ENCODE peak calls at places on chromosomes 6 and 20, in seven cellular contexts. J, X, I, R, Q, C and H are unnamed samples.

GRCh38 chr6:2938004-2938631 is 33.2 kb downstream of the SERPINB6 start:
- DNase-seq in J (no peak), X (no peak), I (no peak), R (peak; percentile 42), Q (no peak), C (no peak), H (no peak)

GRCh38 chr6:119040636-119041035 is 37.8 kb downstream of the FAM184A start:
- DNase-seq in J (no peak), X (no peak), I (no peak), R (no peak), Q (no peak), C (no peak), H (no peak)

GRCh38 chr20:22616551-22616950 is 32.2 kb upstream of the FOXA2 start:
- DNase-seq in J (no peak), X (no peak), I (no peak), R (no peak), Q (no peak), C (no peak), H (no peak)

GRCh38 chr6:164133095-164133494 is 718.6 kb downstream of the QKI start:
- DNase-seq in J (no peak), X (peak; percentile 13), I (no peak), R (no peak), Q (peak; percentile 32), C (peak; percentile 58), H (peak; percentile 3)

GRCh38 chr6:14381225-14381887 is 263.8 kb downstream of the CD83 start:
- DNase-seq in J (no peak), X (no peak), I (no peak), R (no peak), Q (no peak), C (no peak), H (no peak)

GRCh38 chr6:158707120-158707519 is 57.3 kb downstream of the SYTL3 start:
- DNase-seq in J (peak; percentile 36), X (peak; percentile 31), I (no peak), R (no peak), Q (peak; percentile 54), C (peak; percentile 56), H (no peak)

GRCh38 chr6:89888138-89888514 is 6.1 kb upstream of the GJA10 start:
- DNase-seq in J (no peak), X (no peak), I (no peak), R (no peak), Q (no peak), C (no peak), H (no peak)

GRCh38 chr20:23634985-23635767 is 2.6 kb downstream of the CST3 start:
- DNase-seq in J (no peak), X (no peak), I (no peak), R (no peak), Q (no peak), C (no peak), H (no peak)

GRCh38 chr6:57094689-57095088 is 4.7 kb downstream of the ZNF451 start:
- DNase-seq in J (no peak), X (no peak), I (no peak), R (no peak), Q (no peak), C (no peak), H (no peak)

GRCh38 chr6:18126116-18126515 is 3.6 kb upstream of the NHLRC1 start:
- DNase-seq in J (no peak), X (no peak), I (no peak), R (no peak), Q (no peak), C (no peak), H (no peak)

GRCh38 chr20:40646321-40647212 is 42.5 kb downstream of the MAFB start:
- DNase-seq in J (no peak), X (no peak), I (no peak), R (no peak), Q (peak; percentile 47), C (no peak), H (no peak)

GRCh38 chr6:90463874-90464273 is 123.0 kb downstream of the MAP3K7 start:
- DNase-seq in J (no peak), X (no peak), I (no peak), R (no peak), Q (no peak), C (no peak), H (no peak)

GRCh38 chr6:119237177-119237715 is 112.3 kb downstream of the MAN1A1 start:
- DNase-seq in J (no peak), X (no peak), I (no peak), R (no peak), Q (no peak), C (no peak), H (peak; percentile 37)

GRCh38 chr6:129860901-129861665 is at the start of gene TMEM244:
- DNase-seq in J (no peak), X (no peak), I (no peak), R (no peak), Q (peak; percentile 41), C (peak; percentile 73), H (no peak)

GRCh38 chr6:45156075-45156474 is 172.1 kb upstream of the RUNX2 start:
- DNase-seq in J (no peak), X (no peak), I (peak; percentile 51), R (no peak), Q (no peak), C (no peak), H (no peak)

GRCh38 chr6:165055231-165055630 is 254.2 kb downstream of the C6orf118 start:
- DNase-seq in J (no peak), X (no peak), I (no peak), R (no peak), Q (peak; percentile 3), C (peak; percentile 19), H (peak; percentile 45)

GRCh38 chr6:14965340-14966102 is 280.3 kb upstream of the JARID2 start:
- DNase-seq in J (no peak), X (no peak), I (no peak), R (no peak), Q (no peak), C (no peak), H (no peak)

GRCh38 chr6:165049362-165049761 is 260.0 kb downstream of the C6orf118 start:
- DNase-seq in J (peak; percentile 2), X (no peak), I (no peak), R (peak; percentile 67), Q (peak; percentile 7), C (peak; percentile 9), H (peak; percentile 16)

GRCh38 chr20:19211661-19212523 is 550 bp upstream of the SLC24A3 start:
- DNase-seq in J (peak; percentile 27), X (no peak), I (peak; percentile 29), R (peak; percentile 63), Q (peak; percentile 50), C (no peak), H (no peak)

GRCh38 chr20:24732076-24732475 is 217.0 kb upstream of the CST7 start:
- DNase-seq in J (no peak), X (no peak), I (no peak), R (no peak), Q (no peak), C (no peak), H (no peak)

GRCh38 chr20:3935295-3935955 is 46.2 kb downstream of the PANK2 start:
- DNase-seq in J (no peak), X (no peak), I (no peak), R (no peak), Q (no peak), C (no peak), H (no peak)

GRCh38 chr6:117167520-117168271 is 97.7 kb upstream of the VGLL2 start:
- DNase-seq in J (peak; percentile 92), X (no peak), I (no peak), R (no peak), Q (no peak), C (peak; percentile 35), H (peak; percentile 88)